ENCODE peak calls at places on chromosomes 11 and 22, in eight cellular contexts. P, L, G, B, H, Z, U and I are unnamed samples.

GRCh38 chr22:23547818-23548500 is 32.1 kb downstream of the IGLL1 start:
- DNase-seq in P (no peak), L (no peak), G (peak; percentile 28), B (no peak), H (no peak), Z (no peak), U (no peak), I (no peak)

GRCh38 chr11:70568504-70569172 is 170.3 kb downstream of the CTTN start:
- DNase-seq in P (peak; percentile 28), L (no peak), G (no peak), B (no peak), H (peak; percentile 65), Z (peak; percentile 23), U (no peak), I (no peak)

GRCh38 chr11:64659417-64660144 is 63.4 kb downstream of the NRXN2 start:
- DNase-seq in P (peak; percentile 60), L (no peak), G (no peak), B (no peak), H (peak; percentile 46), Z (no peak), U (peak; percentile 93), I (no peak)

GRCh38 chr22:37126882-37127281 is 17.4 kb upstream of the TMPRSS6 start:
- DNase-seq in P (no peak), L (no peak), G (peak; percentile 73), B (no peak), H (no peak), Z (no peak), U (peak; percentile 25), I (peak; percentile 57)

GRCh38 chr11:85595285-85595884 is 31.8 kb downstream of the DLG2 start:
- DNase-seq in P (peak; percentile 53), L (peak; percentile 8), G (no peak), B (no peak), H (peak; percentile 81), Z (no peak), U (peak; percentile 68), I (peak; percentile 92)

GRCh38 chr11:48052183-48053040 is 72.1 kb downstream of the PTPRJ start:
- DNase-seq in P (peak; percentile 65), L (no peak), G (no peak), B (no peak), H (peak; percentile 40), Z (no peak), U (peak; percentile 29), I (peak; percentile 70)

GRCh38 chr22:17703811-17704210 is 65.3 kb downstream of the BCL2L13 start:
- DNase-seq in P (peak; percentile 73), L (no peak), G (no peak), B (no peak), H (peak; percentile 56), Z (no peak), U (no peak), I (no peak)

GRCh38 chr11:65425971-65426838 is 3.6 kb downstream of the NEAT1 start:
- DNase-seq in P (peak; percentile 80), L (peak; percentile 47), G (peak; percentile 66), B (no peak), H (peak; percentile 87), Z (no peak), U (peak; percentile 98), I (peak; percentile 90)

GRCh38 chr11:67118059-67118766 is 850 bp upstream of the KDM2A start:
- DNase-seq in P (peak; percentile 23), L (peak; percentile 38), G (peak; percentile 85), B (peak; percentile 54), H (no peak), Z (no peak), U (no peak), I (peak; percentile 75)

GRCh38 chr11:17416492-17416891 is 28.0 kb upstream of the KCNJ11 start:
- DNase-seq in P (no peak), L (no peak), G (no peak), B (no peak), H (no peak), Z (no peak), U (no peak), I (no peak)

GRCh38 chr22:43901976-43902643 is 10.3 kb upstream of the PNPLA5 start:
- DNase-seq in P (peak; percentile 93), L (no peak), G (no peak), B (no peak), H (peak; percentile 81), Z (no peak), U (no peak), I (no peak)

GRCh38 chr22:44584256-44584902 is 86.3 kb upstream of the RTL6 start:
- DNase-seq in P (no peak), L (no peak), G (peak; percentile 42), B (peak; percentile 27), H (no peak), Z (no peak), U (no peak), I (no peak)

GRCh38 chr11:75468534-75469340 is 35.7 kb upstream of the KLHL35 start:
- DNase-seq in P (peak; percentile 87), L (no peak), G (no peak), B (no peak), H (peak; percentile 36), Z (no peak), U (peak; percentile 28), I (no peak)